ENCODE peak calls at places on chromosome 16, in six cellular contexts. One of them, this sample, is unnamed. For H3K27me3 and H3K4me1, the result is how much of the 10 kb centered on the place peaks cover.

GRCh38 chr16:29678691-29679267 is at the start of gene QPRT:
- DNase-seq in neural progenitor cell: peak
- DNase-seq in heart right ventricle: peak
- DNase-seq in naive thymus-derived CD4-positive, alpha-beta T cell: no peak
- DNase-seq in lower lobe of right lung: no peak
- DNase-seq in sigmoid colon: peak
- DNase-seq in this sample: no peak

GRCh38 chr16:16169615-16170014 is 53.7 kb downstream of the ABCC6 start:
- DNase-seq in neural progenitor cell: no peak
- DNase-seq in heart right ventricle: no peak
- DNase-seq in naive thymus-derived CD4-positive, alpha-beta T cell: no peak
- DNase-seq in lower lobe of right lung: no peak
- DNase-seq in sigmoid colon: no peak
- DNase-seq in this sample: no peak

GRCh38 chr16:50270510-50271147 is 4.3 kb downstream of the ADCY7 start:
- DNase-seq in neural progenitor cell: no peak
- DNase-seq in heart right ventricle: no peak
- DNase-seq in naive thymus-derived CD4-positive, alpha-beta T cell: no peak
- DNase-seq in lower lobe of right lung: peak
- DNase-seq in sigmoid colon: peak
- DNase-seq in this sample: peak

GRCh38 chr16:76947694-76948093 is 243.3 kb upstream of the MON1B start:
- DNase-seq in neural progenitor cell: no peak
- DNase-seq in heart right ventricle: no peak
- DNase-seq in naive thymus-derived CD4-positive, alpha-beta T cell: no peak
- DNase-seq in lower lobe of right lung: no peak
- DNase-seq in sigmoid colon: no peak
- DNase-seq in this sample: no peak

GRCh38 chr16:15674571-15674970 is 24.5 kb downstream of the NDE1 start:
- DNase-seq in neural progenitor cell: no peak
- DNase-seq in heart right ventricle: no peak
- DNase-seq in naive thymus-derived CD4-positive, alpha-beta T cell: no peak
- DNase-seq in lower lobe of right lung: no peak
- DNase-seq in sigmoid colon: no peak
- DNase-seq in this sample: no peak

GRCh38 chr16:67421030-67421429 is 4.8 kb upstream of the ZDHHC1 start:
- DNase-seq in neural progenitor cell: no peak
- DNase-seq in heart right ventricle: no peak
- DNase-seq in naive thymus-derived CD4-positive, alpha-beta T cell: no peak
- DNase-seq in lower lobe of right lung: no peak
- DNase-seq in sigmoid colon: no peak
- DNase-seq in this sample: no peak

GRCh38 chr16:77951788-77952187 is 70.6 kb upstream of the CLEC3A start:
- DNase-seq in neural progenitor cell: peak
- DNase-seq in heart right ventricle: no peak
- DNase-seq in naive thymus-derived CD4-positive, alpha-beta T cell: no peak
- DNase-seq in lower lobe of right lung: no peak
- DNase-seq in sigmoid colon: no peak
- DNase-seq in this sample: no peak

GRCh38 chr16:83953796-83954576 is 946 bp downstream of the OSGIN1 start:
- DNase-seq in neural progenitor cell: peak
- DNase-seq in heart right ventricle: no peak
- DNase-seq in naive thymus-derived CD4-positive, alpha-beta T cell: no peak
- DNase-seq in lower lobe of right lung: no peak
- DNase-seq in sigmoid colon: no peak
- DNase-seq in this sample: no peak

GRCh38 chr16:56301391-56301850 is 110.1 kb downstream of the GNAO1 start:
- DNase-seq in neural progenitor cell: no peak
- DNase-seq in heart right ventricle: no peak
- DNase-seq in naive thymus-derived CD4-positive, alpha-beta T cell: no peak
- DNase-seq in lower lobe of right lung: no peak
- DNase-seq in sigmoid colon: no peak
- DNase-seq in this sample: no peak

GRCh38 chr16:67697407-67697806 is 21.7 kb downstream of the GFOD2 start:
- DNase-seq in neural progenitor cell: no peak
- DNase-seq in heart right ventricle: no peak
- DNase-seq in naive thymus-derived CD4-positive, alpha-beta T cell: no peak
- DNase-seq in lower lobe of right lung: no peak
- DNase-seq in sigmoid colon: peak
- DNase-seq in this sample: no peak

GRCh38 chr16:62751218-62751617 is 715.0 kb upstream of the CDH8 start:
- DNase-seq in neural progenitor cell: no peak
- DNase-seq in heart right ventricle: no peak
- DNase-seq in naive thymus-derived CD4-positive, alpha-beta T cell: no peak
- DNase-seq in lower lobe of right lung: no peak
- DNase-seq in sigmoid colon: no peak
- DNase-seq in this sample: no peak

GRCh38 chr16:66205287-66206167 is 161.0 kb upstream of the CDH5 start:
- DNase-seq in neural progenitor cell: no peak
- DNase-seq in heart right ventricle: no peak
- DNase-seq in naive thymus-derived CD4-positive, alpha-beta T cell: no peak
- DNase-seq in lower lobe of right lung: no peak
- DNase-seq in sigmoid colon: no peak
- DNase-seq in this sample: no peak

GRCh38 chr16:72474511-72475123 is 302.7 kb upstream of the PMFBP1 start:
- DNase-seq in neural progenitor cell: no peak
- DNase-seq in heart right ventricle: no peak
- DNase-seq in naive thymus-derived CD4-positive, alpha-beta T cell: no peak
- DNase-seq in lower lobe of right lung: no peak
- DNase-seq in sigmoid colon: no peak
- DNase-seq in this sample: no peak

GRCh38 chr16:74563828-74564263 is 43.1 kb downstream of the GLG1 start:
- DNase-seq in neural progenitor cell: no peak
- DNase-seq in heart right ventricle: no peak
- DNase-seq in naive thymus-derived CD4-positive, alpha-beta T cell: no peak
- DNase-seq in lower lobe of right lung: peak
- DNase-seq in sigmoid colon: no peak
- DNase-seq in this sample: peak

GRCh38 chr16:12904041-12904671 is 2.8 kb downstream of the SHISA9 start:
- DNase-seq in neural progenitor cell: peak
- DNase-seq in heart right ventricle: no peak
- DNase-seq in naive thymus-derived CD4-positive, alpha-beta T cell: no peak
- DNase-seq in lower lobe of right lung: no peak
- DNase-seq in sigmoid colon: no peak
- DNase-seq in this sample: no peak

GRCh38 chr16:1019234-1019933 is 37.8 kb downstream of the SOX8 start:
- DNase-seq in neural progenitor cell: peak
- DNase-seq in heart right ventricle: peak
- DNase-seq in naive thymus-derived CD4-positive, alpha-beta T cell: no peak
- DNase-seq in lower lobe of right lung: no peak
- DNase-seq in sigmoid colon: no peak
- DNase-seq in this sample: peak
- H3K27me3 ChIP-seq in neural progenitor cell: under half
- H3K27me3 ChIP-seq in heart right ventricle: under half
- H3K27me3 ChIP-seq in naive thymus-derived CD4-positive, alpha-beta T cell: under half
- H3K27me3 ChIP-seq in lower lobe of right lung: under half
- H3K27me3 ChIP-seq in sigmoid colon: under half
- H3K27me3 ChIP-seq in this sample: under half

DNA sequence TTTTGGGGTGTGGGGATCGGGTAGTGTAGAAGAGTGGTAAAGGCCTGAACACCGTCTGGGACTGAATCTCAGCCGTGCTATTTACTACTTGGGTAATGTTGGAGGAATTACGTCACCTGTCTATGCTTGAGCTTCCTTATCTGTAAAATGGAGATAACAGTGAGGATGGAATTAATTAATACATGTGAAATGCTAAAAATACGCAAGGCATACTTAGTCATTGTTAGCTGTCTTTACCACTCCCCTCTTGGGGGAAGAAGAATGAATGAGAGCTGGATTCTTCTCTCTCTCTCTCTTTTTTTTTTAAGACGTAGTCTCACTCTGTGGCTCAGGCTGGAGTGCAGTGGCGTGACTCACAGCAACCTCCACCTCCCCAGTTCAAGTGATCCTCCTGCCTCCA is 41.1 kb upstream of the TANGO6 start:
- DNase-seq in neural progenitor cell: no peak
- DNase-seq in heart right ventricle: no peak
- DNase-seq in naive thymus-derived CD4-positive, alpha-beta T cell: no peak
- DNase-seq in lower lobe of right lung: no peak
- DNase-seq in sigmoid colon: no peak
- DNase-seq in this sample: no peak
- H3K4me1 ChIP-seq in neural progenitor cell: under half
- H3K4me1 ChIP-seq in heart right ventricle: under half
- H3K4me1 ChIP-seq in naive thymus-derived CD4-positive, alpha-beta T cell: under half
- H3K4me1 ChIP-seq in lower lobe of right lung: under half
- H3K4me1 ChIP-seq in sigmoid colon: under half
- H3K4me1 ChIP-seq in this sample: under half

GRCh38 chr16:89711601-89712475 is 8.9 kb downstream of the VPS9D1 start:
- DNase-seq in neural progenitor cell: peak
- DNase-seq in heart right ventricle: no peak
- DNase-seq in naive thymus-derived CD4-positive, alpha-beta T cell: peak
- DNase-seq in lower lobe of right lung: peak
- DNase-seq in sigmoid colon: no peak
- DNase-seq in this sample: no peak

GRCh38 chr16:89709716-89710480 is 8.4 kb upstream of the SPATA2L start:
- DNase-seq in neural progenitor cell: peak
- DNase-seq in heart right ventricle: no peak
- DNase-seq in naive thymus-derived CD4-positive, alpha-beta T cell: no peak
- DNase-seq in lower lobe of right lung: peak
- DNase-seq in sigmoid colon: no peak
- DNase-seq in this sample: no peak

GRCh38 chr16:89710709-89711564 is 9.4 kb upstream of the SPATA2L start:
- DNase-seq in neural progenitor cell: peak
- DNase-seq in heart right ventricle: no peak
- DNase-seq in naive thymus-derived CD4-positive, alpha-beta T cell: no peak
- DNase-seq in lower lobe of right lung: peak
- DNase-seq in sigmoid colon: no peak
- DNase-seq in this sample: no peak

GRCh38 chr16:89709166-89709565 is 7.7 kb upstream of the SPATA2L start:
- DNase-seq in neural progenitor cell: peak
- DNase-seq in heart right ventricle: no peak
- DNase-seq in naive thymus-derived CD4-positive, alpha-beta T cell: no peak
- DNase-seq in lower lobe of right lung: no peak
- DNase-seq in sigmoid colon: no peak
- DNase-seq in this sample: no peak

GRCh38 chr16:89712476-89712805 is 8.3 kb downstream of the VPS9D1 start:
- DNase-seq in neural progenitor cell: peak
- DNase-seq in heart right ventricle: no peak
- DNase-seq in naive thymus-derived CD4-positive, alpha-beta T cell: no peak
- DNase-seq in lower lobe of right lung: no peak
- DNase-seq in sigmoid colon: no peak
- DNase-seq in this sample: no peak
- H3K4me3 ChIP-seq in neural progenitor cell: peak
- H3K4me3 ChIP-seq in heart right ventricle: no peak
- H3K4me3 ChIP-seq in naive thymus-derived CD4-positive, alpha-beta T cell: peak
- H3K4me3 ChIP-seq in lower lobe of right lung: peak
- H3K4me3 ChIP-seq in sigmoid colon: no peak
- H3K4me3 ChIP-seq in this sample: no peak

DNA sequence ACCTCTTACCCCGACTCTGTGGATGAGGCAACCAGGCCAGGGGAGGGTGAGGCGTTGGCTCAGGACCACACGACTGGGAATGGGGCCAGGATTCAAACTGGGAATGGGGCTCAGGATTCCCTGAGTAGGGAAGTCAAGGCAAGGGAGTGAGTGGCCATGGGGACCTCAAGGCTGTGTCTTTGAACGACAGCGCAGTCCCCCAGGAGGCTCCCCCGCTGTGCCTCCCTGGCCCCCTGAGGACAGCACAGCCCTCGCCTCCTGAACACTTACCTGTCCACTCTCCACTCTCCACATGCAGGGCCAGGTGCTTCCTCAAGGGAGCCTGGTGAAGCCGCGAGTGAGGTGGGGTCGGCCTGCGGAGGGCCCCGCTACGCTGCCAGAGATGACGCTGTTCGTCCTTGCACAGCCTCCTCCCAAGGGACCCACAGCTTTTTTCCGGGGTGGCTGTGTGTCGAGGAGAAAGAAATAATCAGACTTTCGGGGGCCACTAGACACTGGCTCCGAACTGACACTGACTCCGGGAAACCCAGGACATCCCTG is 6.9 kb downstream of the ZNF469 start:
- DNase-seq in neural progenitor cell: no peak
- DNase-seq in heart right ventricle: no peak
- DNase-seq in naive thymus-derived CD4-positive, alpha-beta T cell: no peak
- DNase-seq in lower lobe of right lung: no peak
- DNase-seq in sigmoid colon: no peak
- DNase-seq in this sample: no peak
- H3K27me3 ChIP-seq in neural progenitor cell: under half
- H3K27me3 ChIP-seq in heart right ventricle: under half
- H3K27me3 ChIP-seq in naive thymus-derived CD4-positive, alpha-beta T cell: under half
- H3K27me3 ChIP-seq in lower lobe of right lung: under half
- H3K27me3 ChIP-seq in sigmoid colon: under half
- H3K27me3 ChIP-seq in this sample: under half

GRCh38 chr16:4373909-4374742 is 2.5 kb downstream of the VASN start:
- DNase-seq in neural progenitor cell: peak
- DNase-seq in heart right ventricle: peak
- DNase-seq in naive thymus-derived CD4-positive, alpha-beta T cell: peak
- DNase-seq in lower lobe of right lung: peak
- DNase-seq in sigmoid colon: peak
- DNase-seq in this sample: peak

GRCh38 chr16:4371481-4372314 is at the start of gene VASN:
- DNase-seq in neural progenitor cell: peak
- DNase-seq in heart right ventricle: peak
- DNase-seq in naive thymus-derived CD4-positive, alpha-beta T cell: peak
- DNase-seq in lower lobe of right lung: peak
- DNase-seq in sigmoid colon: peak
- DNase-seq in this sample: peak

GRCh38 chr16:4373356-4373908 is 1.8 kb downstream of the VASN start:
- DNase-seq in neural progenitor cell: no peak
- DNase-seq in heart right ventricle: no peak
- DNase-seq in naive thymus-derived CD4-positive, alpha-beta T cell: peak
- DNase-seq in lower lobe of right lung: no peak
- DNase-seq in sigmoid colon: no peak
- DNase-seq in this sample: no peak

GRCh38 chr16:4372315-4372577 is 598 bp downstream of the VASN start:
- DNase-seq in neural progenitor cell: no peak
- DNase-seq in heart right ventricle: no peak
- DNase-seq in naive thymus-derived CD4-positive, alpha-beta T cell: no peak
- DNase-seq in lower lobe of right lung: no peak
- DNase-seq in sigmoid colon: no peak
- DNase-seq in this sample: no peak

DNA sequence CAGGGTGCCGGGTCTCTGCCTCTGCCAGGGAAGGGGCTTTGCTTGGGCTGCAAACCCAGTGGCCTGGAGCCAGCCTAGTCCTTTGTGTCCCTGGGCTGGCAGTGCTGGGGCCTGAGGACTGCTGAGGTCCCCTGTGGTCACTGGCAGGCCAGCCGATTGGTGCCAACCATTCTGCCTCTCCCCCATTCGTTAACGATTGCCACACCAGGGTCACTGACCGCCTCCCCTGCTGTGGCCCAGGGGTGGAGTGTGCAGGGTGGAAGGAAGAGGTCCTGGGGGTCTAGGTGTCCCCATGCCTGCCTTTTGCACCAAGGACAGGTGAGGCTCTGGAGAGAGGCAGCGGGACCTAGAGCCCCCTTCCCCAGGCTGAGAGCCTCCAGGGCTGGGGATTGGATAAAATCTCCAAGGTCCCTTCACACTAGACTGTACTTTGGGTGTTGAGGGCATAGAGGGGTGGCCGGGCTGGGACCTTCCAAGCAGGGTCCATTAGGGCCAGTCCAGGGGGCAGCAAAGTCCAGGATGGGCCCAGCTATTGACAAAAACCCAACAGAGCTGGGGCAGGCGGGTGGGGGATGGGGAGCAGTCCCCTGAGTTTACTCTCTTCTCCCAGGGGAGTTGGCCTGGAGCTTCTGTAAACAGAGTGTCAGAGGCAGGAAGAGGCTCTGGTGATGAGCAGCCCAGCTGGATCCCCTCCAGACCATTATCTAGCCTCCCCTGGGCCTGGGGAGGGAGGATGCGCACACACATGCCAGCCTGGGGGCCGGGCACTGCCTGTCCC is 1.1 kb downstream of the VASN start:
- DNase-seq in neural progenitor cell: peak
- DNase-seq in heart right ventricle: no peak
- DNase-seq in naive thymus-derived CD4-positive, alpha-beta T cell: peak
- DNase-seq in lower lobe of right lung: no peak
- DNase-seq in sigmoid colon: peak
- DNase-seq in this sample: peak
- H3K4me1 ChIP-seq in neural progenitor cell: under half
- H3K4me1 ChIP-seq in heart right ventricle: under half
- H3K4me1 ChIP-seq in naive thymus-derived CD4-positive, alpha-beta T cell: under half
- H3K4me1 ChIP-seq in lower lobe of right lung: half or more
- H3K4me1 ChIP-seq in sigmoid colon: half or more
- H3K4me1 ChIP-seq in this sample: under half

This sample was measured in aorta.